ENCODE peak calls at places on chromosomes 3 and 15, in nine cellular contexts. K, F, H, B, J, M, T, U and A are unnamed samples.

GRCh38 chr3:121995190-121996137 is 26.6 kb downstream of the ILDR1 start:
- DNase-seq in K (peak; percentile 14), H (peak; percentile 96), U (no peak), B (peak; percentile 79), T (peak; percentile 71), J (no peak), F (peak; percentile 41), M (no peak), A (no peak)

GRCh38 chr3:5231067-5231466 is 43.6 kb downstream of the EDEM1 start:
- DNase-seq in B (no peak), T (no peak), K (peak; percentile 10), F (no peak), H (no peak), U (no peak), J (no peak), M (no peak), A (no peak)

GRCh38 chr3:54863366-54863765 is 64.5 kb downstream of the LRTM1 start:
- DNase-seq in J (no peak), F (no peak), B (no peak), K (no peak), H (no peak), T (peak; percentile 67), M (no peak), U (no peak), A (no peak)

GRCh38 chr15:88792342-88793282 is 10.6 kb upstream of the ACAN start:
- DNase-seq in T (no peak), M (no peak), J (no peak), F (no peak), K (no peak), U (no peak), H (no peak), B (no peak), A (no peak)

GRCh38 chr3:195553268-195553667 is 10.1 kb upstream of the PPP1R2 start:
- DNase-seq in M (no peak), F (no peak), T (no peak), U (no peak), B (no peak), K (no peak), J (no peak), H (no peak), A (no peak)

GRCh38 chr15:85439996-85440395 is 59.6 kb downstream of the AKAP13 start:
- DNase-seq in F (no peak), U (no peak), J (no peak), K (no peak), M (no peak), B (no peak), H (no peak), T (no peak), A (no peak)

GRCh38 chr15:68302729-68303128 is 25.2 kb downstream of the FEM1B start:
- DNase-seq in H (no peak), J (no peak), M (no peak), T (peak; percentile 39), F (no peak), K (no peak), B (no peak), U (no peak), A (no peak)

GRCh38 chr15:60520825-60521368 is 42.0 kb upstream of the ICE2 start:
- DNase-seq in J (peak; percentile 71), T (peak; percentile 85), H (peak; percentile 80), M (peak; percentile 67), U (peak; percentile 73), B (peak; percentile 38), F (peak; percentile 58), K (peak; percentile 52), A (peak; percentile 72)

GRCh38 chr15:33059184-33059583 is 135.3 kb downstream of the FMN1 start:
- DNase-seq in H (no peak), M (no peak), F (no peak), U (no peak), T (no peak), J (no peak), B (no peak), K (no peak), A (no peak)

GRCh38 chr3:172405914-172406313 is 42.3 kb downstream of the GHSR start:
- DNase-seq in H (no peak), T (no peak), K (no peak), B (no peak), F (no peak), U (no peak), J (no peak), M (no peak), A (no peak)

GRCh38 chr15:98484914-98485313 is 163.4 kb upstream of the IGF1R start:
- DNase-seq in H (peak; percentile 40), B (no peak), F (no peak), K (no peak), M (no peak), J (no peak), T (no peak), U (no peak), A (no peak)

GRCh38 chr15:42584031-42584765 is 8.8 kb downstream of the STARD9 start:
- DNase-seq in T (no peak), U (no peak), M (no peak), F (no peak), J (no peak), H (no peak), K (no peak), B (no peak), A (no peak)

GRCh38 chr15:73941871-73942635 is 15.8 kb downstream of the LOXL1 start:
- DNase-seq in T (no peak), J (no peak), M (no peak), H (no peak), K (no peak), B (no peak), U (no peak), F (no peak), A (no peak)

GRCh38 chr3:108131105-108131794 is 40.4 kb upstream of the CD47 start:
- DNase-seq in T (no peak), M (no peak), K (no peak), H (peak; percentile 99), B (no peak), U (no peak), F (no peak), J (no peak), A (no peak)

GRCh38 chr3:11847607-11848006 is 922 bp upstream of the TAMM41 start:
- DNase-seq in K (no peak), M (no peak), B (no peak), H (no peak), J (no peak), U (no peak), T (no peak), F (no peak), A (no peak)

GRCh38 chr3:146125946-146126345 is 35.0 kb downstream of the PLOD2 start:
- DNase-seq in M (no peak), J (no peak), T (no peak), K (no peak), B (no peak), F (no peak), H (peak; percentile 95), U (no peak), A (no peak)

GRCh38 chr3:123861081-123861836 is 22.9 kb downstream of the MYLK start:
- DNase-seq in M (no peak), F (no peak), U (no peak), K (peak; percentile 3), J (no peak), B (no peak), H (no peak), T (no peak), A (no peak)

GRCh38 chr3:68974711-68975110 is 38.8 kb downstream of the EOGT start:
- DNase-seq in B (no peak), T (no peak), K (no peak), F (no peak), U (no peak), J (no peak), M (no peak), H (no peak), A (no peak)

GRCh38 chr3:10495003-10495402 is 10.4 kb downstream of the ATP2B2 start:
- DNase-seq in B (no peak), F (no peak), J (no peak), T (peak; percentile 95), U (peak; percentile 72), H (peak; percentile 46), K (no peak), M (no peak), A (no peak)

GRCh38 chr3:154430014-154430413 is at the start of gene GPR149:
- DNase-seq in F (no peak), M (no peak), B (no peak), K (no peak), U (no peak), H (peak; percentile 53), J (no peak), T (no peak), A (no peak)

GRCh38 chr3:149717391-149718056 is 34.8 kb downstream of the COMMD2 start:
- DNase-seq in B (peak; percentile 65), T (peak; percentile 86), J (no peak), U (no peak), F (no peak), M (no peak), K (peak; percentile 49), H (peak; percentile 73), A (peak; percentile 75)

GRCh38 chr3:170330366-170330765 is 27.1 kb upstream of the SKIL start:
- DNase-seq in K (no peak), F (no peak), M (no peak), B (no peak), J (no peak), U (no peak), T (no peak), H (peak; percentile 86), A (no peak)

GRCh38 chr3:139302084-139302800 is 41.6 kb upstream of the MRPS22 start:
- DNase-seq in M (no peak), J (no peak), F (no peak), H (peak; percentile 88), B (no peak), T (peak; percentile 88), U (no peak), K (no peak), A (peak; percentile 39)

GRCh38 chr3:170352936-170353335 is 4.6 kb upstream of the SKIL start:
- DNase-seq in K (no peak), H (no peak), T (no peak), M (no peak), B (peak; percentile 33), F (no peak), J (no peak), U (no peak), A (no peak)

GRCh38 chr3:57983734-57984518 is 24.3 kb upstream of the FLNB start:
- DNase-seq in H (peak; percentile 90), B (peak; percentile 100), U (no peak), J (peak; percentile 40), M (peak; percentile 30), K (no peak), F (peak; percentile 35), T (peak; percentile 93), A (peak; percentile 78)

GRCh38 chr3:38131621-38132369 is 5.1 kb downstream of the ACAA1 start:
- DNase-seq in F (no peak), U (no peak), H (no peak), T (peak; percentile 59), M (no peak), J (peak; percentile 23), K (no peak), B (peak; percentile 49), A (peak; percentile 12)

GRCh38 chr3:23479026-23479425 is 275.9 kb downstream of the UBE2E2 start:
- DNase-seq in J (no peak), U (no peak), B (no peak), F (no peak), T (no peak), H (peak; percentile 59), M (no peak), K (no peak), A (no peak)

GRCh38 chr3:52831500-52832301 is 1.2 kb upstream of the ITIH4 start:
- DNase-seq in M (no peak), J (no peak), K (peak; percentile 53), B (no peak), F (peak; percentile 43), U (peak; percentile 73), H (peak; percentile 69), T (peak; percentile 94), A (peak; percentile 67)

GRCh38 chr3:157445897-157446296 is 9.2 kb downstream of the PTX3 start:
- DNase-seq in B (peak; percentile 98), T (no peak), M (no peak), U (no peak), H (peak; percentile 91), F (no peak), K (no peak), J (no peak), A (no peak)

GRCh38 chr3:122533931-122534334 is 19.2 kb upstream of the KPNA1 start:
- DNase-seq in F (no peak), K (no peak), J (peak; percentile 42), U (no peak), B (peak; percentile 97), T (peak; percentile 70), M (no peak), H (peak; percentile 98), A (no peak)

GRCh38 chr3:29759443-29760033 is 478.7 kb downstream of the RBMS3 start:
- DNase-seq in U (no peak), J (no peak), K (no peak), H (peak; percentile 73), M (no peak), B (no peak), F (no peak), T (no peak), A (no peak)